ENCODE peak calls at places on chromosomes 12 and 14, in six cellular contexts. E is B cell; I is A549; O is prostate gland; D is CD4-positive, alpha-beta T cell; Y is brain microvascular endothelial cell. L is an unnamed sample.

GRCh38 chr14:90301122-90301521 is 30.6 kb downstream of the NRDE2 start:
- DNase-seq in E (no peak), I (no peak), O (no peak), D (no peak), Y (no peak), L (no peak)

GRCh38 chr12:98066251-98066650 is 449.1 kb upstream of the TMPO start:
- DNase-seq in E (no peak), I (no peak), O (no peak), D (no peak), Y (no peak), L (no peak)

GRCh38 chr12:46389130-46389616 is 16.6 kb upstream of the SLC38A2 start:
- DNase-seq in E (no peak), I (no peak), O (no peak), D (no peak), Y (peak; percentile 81), L (no peak)

GRCh38 chr14:70697681-70698080 is 56.0 kb downstream of the TTC9 start:
- DNase-seq in E (no peak), I (peak; percentile 42), O (no peak), D (no peak), Y (no peak), L (no peak)

GRCh38 chr12:108141600-108142145 is 12.6 kb downstream of the WSCD2 start:
- DNase-seq in E (no peak), I (no peak), O (no peak), D (no peak), Y (no peak), L (no peak)

GRCh38 chr12:114858388-114859146 is 174.6 kb upstream of the TBX3 start:
- DNase-seq in E (no peak), I (peak; percentile 51), O (no peak), D (no peak), Y (no peak), L (no peak)

GRCh38 chr12:68505915-68506314 is 104.8 kb upstream of the RAP1B start:
- DNase-seq in E (no peak), I (no peak), O (no peak), D (no peak), Y (no peak), L (no peak)

GRCh38 chr14:101627913-101628257 is 66.6 kb downstream of the DIO3 start:
- DNase-seq in E (no peak), I (no peak), O (no peak), D (no peak), Y (no peak), L (no peak)

GRCh38 chr12:118827047-118827446 is 154.3 kb upstream of the SRRM4 start:
- DNase-seq in E (no peak), I (no peak), O (no peak), D (no peak), Y (no peak), L (no peak)

GRCh38 chr12:124767075-124767821 is 96.4 kb downstream of the SCARB1 start:
- DNase-seq in E (peak; percentile 85), I (peak; percentile 84), O (peak; percentile 61), D (peak; percentile 78), Y (peak; percentile 54), L (peak; percentile 80)

GRCh38 chr14:63448841-63449240 is 94.3 kb downstream of the PPP2R5E start:
- DNase-seq in E (no peak), I (no peak), O (no peak), D (no peak), Y (no peak), L (no peak)

GRCh38 chr12:57215668-57216013 is 953 bp upstream of the NXPH4 start:
- DNase-seq in E (peak; percentile 73), I (no peak), O (no peak), D (no peak), Y (no peak), L (no peak)

GRCh38 chr14:30527196-30527595 is 31.8 kb upstream of the G2E3 start:
- DNase-seq in E (no peak), I (no peak), O (no peak), D (no peak), Y (no peak), L (no peak)

GRCh38 chr12:1216560-1216959 is 225.5 kb downstream of the ERC1 start:
- DNase-seq in E (no peak), I (no peak), O (no peak), D (no peak), Y (no peak), L (no peak)

GRCh38 chr12:93621986-93622385 is 49.5 kb downstream of the SOCS2 start:
- DNase-seq in E (no peak), I (no peak), O (no peak), D (no peak), Y (no peak), L (no peak)

GRCh38 chr12:64256166-64256800 is 34.2 kb upstream of the KICS2 start:
- DNase-seq in E (peak; percentile 62), I (peak; percentile 65), O (peak; percentile 34), D (no peak), Y (peak; percentile 16), L (no peak)

GRCh38 chr14:56154321-56154720 is 36.1 kb downstream of the PELI2 start:
- DNase-seq in E (no peak), I (no peak), O (no peak), D (no peak), Y (no peak), L (no peak)

GRCh38 chr14:56159066-56159465 is 40.9 kb downstream of the PELI2 start:
- DNase-seq in E (no peak), I (no peak), O (no peak), D (no peak), Y (no peak), L (no peak)

GRCh38 chr14:56161658-56162057 is 43.4 kb downstream of the PELI2 start:
- DNase-seq in E (no peak), I (no peak), O (no peak), D (no peak), Y (no peak), L (no peak)

GRCh38 chr14:56156096-56156495 is 37.9 kb downstream of the PELI2 start:
- DNase-seq in E (no peak), I (no peak), O (no peak), D (no peak), Y (no peak), L (no peak)

GRCh38 chr14:56160058-56160457 is 41.8 kb downstream of the PELI2 start:
- DNase-seq in E (no peak), I (no peak), O (no peak), D (no peak), Y (no peak), L (no peak)
- TF ChIP-seq CTCF in E (no peak), I (no peak), O (no peak), D (no peak), Y (no peak), L (no peak)

GRCh38 chr12:49019435-49020317 is 1.1 kb upstream of the PRKAG1 start:
- DNase-seq in E (peak; percentile 68), I (peak; percentile 67), O (no peak), D (no peak), Y (peak; percentile 40), L (no peak)
- TF ChIP-seq CTCF in E (peak; percentile 33), I (peak; percentile 36), O (no peak), D (peak; percentile 28), Y (peak; percentile 69), L (no peak)

DNA sequence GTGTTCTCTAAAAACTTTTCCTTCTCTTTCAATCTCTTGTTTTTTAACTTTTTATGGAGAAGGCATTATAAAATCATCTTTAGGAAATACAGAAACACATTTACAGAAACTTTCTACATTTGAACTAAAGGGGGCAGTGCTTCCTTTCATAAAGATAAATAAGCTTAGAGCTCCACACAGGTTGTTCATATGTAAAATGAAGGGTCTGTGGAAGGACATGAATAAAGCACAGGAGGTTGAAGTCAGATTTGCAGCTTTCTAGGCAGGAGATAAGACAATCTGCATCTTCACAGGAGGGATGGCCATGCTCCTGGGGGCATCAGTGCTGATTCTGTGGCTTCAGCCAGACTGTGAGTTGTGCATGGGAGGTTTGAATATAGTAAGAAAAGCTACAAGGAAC is 426.0 kb downstream of the DAD1 start:
- DNase-seq in E (no peak), I (no peak), O (no peak), D (no peak), Y (no peak), L (no peak)
- TF ChIP-seq CTCF in E (no peak), I (no peak), O (no peak), D (no peak), Y (peak; percentile 38), L (no peak)

GRCh38 chr12:131709226-131709625 is 1.7 kb upstream of the SFSWAP start:
- DNase-seq in E (no peak), I (no peak), O (no peak), D (no peak), Y (no peak), L (no peak)

GRCh38 chr12:131711551-131712205 is 788 bp downstream of the SFSWAP start:
- DNase-seq in E (no peak), I (no peak), O (no peak), D (no peak), Y (no peak), L (no peak)

GRCh38 chr12:131714759-131715158 is 3.9 kb downstream of the SFSWAP start:
- DNase-seq in E (no peak), I (no peak), O (no peak), D (no peak), Y (no peak), L (no peak)

GRCh38 chr12:131713349-131713748 is 2.5 kb downstream of the SFSWAP start:
- DNase-seq in E (no peak), I (no peak), O (no peak), D (no peak), Y (no peak), L (no peak)

GRCh38 chr12:131710464-131711457 is at the start of gene SFSWAP:
- DNase-seq in E (peak; percentile 89), I (peak; percentile 88), O (peak; percentile 51), D (peak; percentile 65), Y (peak; percentile 55), L (no peak)
- TF ChIP-seq CTCF in E (no peak), I (no peak), O (no peak), D (no peak), Y (no peak), L (no peak)

GRCh38 chr14:46036099-46036498 is 615.5 kb downstream of the RPL10L start:
- DNase-seq in E (no peak), I (no peak), O (no peak), D (no peak), Y (no peak), L (no peak)

GRCh38 chr14:46034305-46034704 is 617.3 kb downstream of the RPL10L start:
- DNase-seq in E (no peak), I (no peak), O (no peak), D (no peak), Y (no peak), L (no peak)
- TF ChIP-seq CTCF in E (no peak), I (no peak), O (no peak), D (no peak), Y (no peak), L (no peak)

GRCh38 chr12:102119674-102120563 is at the start of the genes NUP37 and PARPBP:
- DNase-seq in E (peak; percentile 92), I (peak; percentile 93), O (peak; percentile 77), D (peak; percentile 85), Y (peak; percentile 85), L (peak; percentile 82)
- TF ChIP-seq CTCF in E (no peak), I (no peak), O (no peak), D (no peak), Y (peak; percentile 5), L (no peak)

GRCh38 chr12:75632452-75632851 is 121.0 kb upstream of the KRR1 start:
- DNase-seq in E (no peak), I (no peak), O (no peak), D (no peak), Y (no peak), L (no peak)
- TF ChIP-seq CTCF in E (no peak), I (no peak), O (no peak), D (no peak), Y (no peak), L (no peak)

L was measured in omental fat pad.